ENCODE peak calls at places on chromosome 6, in four cellular contexts. One of them, this sample, is unnamed.

GRCh38 chr6:46056906-46057529 is 41.4 kb upstream of the CLIC5 start:
- DNase-seq in endodermal cell: no peak
- DNase-seq in IMR-90: no peak
- DNase-seq in neural progenitor cell: no peak
- DNase-seq in this sample: no peak

GRCh38 chr6:35895560-35895959 is 25.3 kb downstream of the SRPK1 start:
- DNase-seq in neural progenitor cell: no peak
- DNase-seq in endodermal cell: no peak
- DNase-seq in IMR-90: peak; percentile 12
- DNase-seq in this sample: no peak

GRCh38 chr6:106918128-106918527 is 56.4 kb downstream of the CD24 start:
- DNase-seq in endodermal cell: no peak
- DNase-seq in IMR-90: no peak
- DNase-seq in neural progenitor cell: no peak
- DNase-seq in this sample: no peak

GRCh38 chr6:692356-692851 is 535 bp downstream of the EXOC2 start:
- DNase-seq in neural progenitor cell: peak; percentile 76
- DNase-seq in IMR-90: peak; percentile 34
- DNase-seq in endodermal cell: peak; percentile 88
- DNase-seq in this sample: peak; percentile 33

GRCh38 chr6:29493261-29493660 is 5.5 kb upstream of the MAS1L start:
- DNase-seq in endodermal cell: no peak
- DNase-seq in IMR-90: no peak
- DNase-seq in neural progenitor cell: no peak
- DNase-seq in this sample: no peak

GRCh38 chr6:135938588-135939215 is 87.2 kb downstream of the PDE7B start:
- DNase-seq in endodermal cell: peak; percentile 61
- DNase-seq in IMR-90: peak; percentile 43
- DNase-seq in neural progenitor cell: peak; percentile 39
- DNase-seq in this sample: no peak

GRCh38 chr6:30985490-30985889 is 2.0 kb downstream of the MUC21 start:
- DNase-seq in endodermal cell: no peak
- DNase-seq in neural progenitor cell: no peak
- DNase-seq in IMR-90: no peak
- DNase-seq in this sample: no peak

GRCh38 chr6:30793521-30794194 is 49.3 kb upstream of the IER3 start:
- DNase-seq in neural progenitor cell: no peak
- DNase-seq in IMR-90: peak; percentile 85
- DNase-seq in endodermal cell: no peak
- DNase-seq in this sample: peak; percentile 41

GRCh38 chr6:154127638-154128037 is 88.6 kb downstream of the OPRM1 start:
- DNase-seq in IMR-90: no peak
- DNase-seq in endodermal cell: peak; percentile 61
- DNase-seq in neural progenitor cell: peak; percentile 65
- DNase-seq in this sample: no peak

GRCh38 chr6:132907915-132908314 is 93.5 kb downstream of the RPS12 start:
- DNase-seq in endodermal cell: no peak
- DNase-seq in IMR-90: peak; percentile 93
- DNase-seq in neural progenitor cell: no peak
- DNase-seq in this sample: no peak

GRCh38 chr6:35044145-35044745 is 96.9 kb downstream of the TCP11 start:
- DNase-seq in neural progenitor cell: peak; percentile 67
- DNase-seq in IMR-90: no peak
- DNase-seq in endodermal cell: peak; percentile 72
- DNase-seq in this sample: no peak

GRCh38 chr6:148345176-148345575 is 2.5 kb downstream of the SASH1 start:
- DNase-seq in neural progenitor cell: no peak
- DNase-seq in endodermal cell: peak; percentile 56
- DNase-seq in IMR-90: no peak
- DNase-seq in this sample: no peak

GRCh38 chr6:17392978-17393334 is 439 bp upstream of the CAP2 start:
- DNase-seq in endodermal cell: no peak
- DNase-seq in neural progenitor cell: no peak
- DNase-seq in IMR-90: no peak
- DNase-seq in this sample: no peak

GRCh38 chr6:116447496-116448011 is 13.6 kb upstream of the CALHM6 start:
- DNase-seq in IMR-90: peak; percentile 99
- DNase-seq in neural progenitor cell: no peak
- DNase-seq in endodermal cell: no peak
- DNase-seq in this sample: no peak

DNA sequence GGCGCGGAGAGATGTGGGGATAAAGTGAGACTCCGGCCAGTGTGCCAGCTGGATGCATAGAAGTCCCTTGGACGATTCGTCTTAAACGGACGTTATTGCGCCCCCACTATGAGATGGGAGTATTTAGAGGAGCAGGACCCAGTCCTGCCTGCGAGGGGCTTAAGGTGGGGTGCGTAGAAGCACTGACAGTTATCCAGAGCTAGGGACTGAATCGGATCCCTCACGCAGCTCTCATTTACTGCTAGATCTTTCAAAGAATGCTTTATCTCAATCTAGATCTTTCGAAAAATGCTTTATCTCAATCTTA is 648 bp downstream of the NT5E start:
- DNase-seq in IMR-90: no peak
- DNase-seq in neural progenitor cell: no peak
- DNase-seq in endodermal cell: no peak
- DNase-seq in this sample: no peak
- TF ChIP-seq CTCF in IMR-90: peak; percentile 9
- TF ChIP-seq CTCF in neural progenitor cell: peak; percentile 19
- TF ChIP-seq CTCF in endodermal cell: no peak
- TF ChIP-seq CTCF in this sample: no peak

GRCh38 chr6:122494665-122495272 is 23.2 kb upstream of the SERINC1 start:
- DNase-seq in neural progenitor cell: no peak
- DNase-seq in IMR-90: no peak
- DNase-seq in endodermal cell: no peak
- DNase-seq in this sample: no peak

GRCh38 chr6:122495612-122496011 is 24.0 kb upstream of the SERINC1 start:
- DNase-seq in IMR-90: no peak
- DNase-seq in neural progenitor cell: no peak
- DNase-seq in endodermal cell: no peak
- DNase-seq in this sample: no peak

GRCh38 chr6:122491915-122492537 is 20.4 kb upstream of the SERINC1 start:
- DNase-seq in neural progenitor cell: peak; percentile 13
- DNase-seq in IMR-90: peak; percentile 67
- DNase-seq in endodermal cell: peak; percentile 81
- DNase-seq in this sample: no peak
- H3K4me3 ChIP-seq in neural progenitor cell: no peak overlapping the region
- H3K4me3 ChIP-seq in IMR-90: no peak overlapping the region
- H3K4me3 ChIP-seq in endodermal cell: no peak overlapping the region
- H3K4me3 ChIP-seq in this sample: no peak overlapping the region

GRCh38 chr6:43468748-43469681 is 8.4 kb upstream of the TJAP1 start:
- DNase-seq in IMR-90: no peak
- DNase-seq in endodermal cell: peak; percentile 67
- DNase-seq in neural progenitor cell: peak; percentile 58
- DNase-seq in this sample: no peak
- TF ChIP-seq CTCF in IMR-90: no peak
- TF ChIP-seq CTCF in endodermal cell: no peak
- TF ChIP-seq CTCF in neural progenitor cell: no peak
- TF ChIP-seq CTCF in this sample: no peak

GRCh38 chr6:27505209-27506027 is 32.5 kb upstream of the ZNF184 start:
- DNase-seq in neural progenitor cell: peak; percentile 70
- DNase-seq in endodermal cell: peak; percentile 96
- DNase-seq in IMR-90: peak; percentile 77
- DNase-seq in this sample: peak; percentile 66

GRCh38 chr6:27500177-27500576 is 27.3 kb upstream of the ZNF184 start:
- DNase-seq in IMR-90: no peak
- DNase-seq in neural progenitor cell: no peak
- DNase-seq in endodermal cell: peak; percentile 52
- DNase-seq in this sample: no peak

GRCh38 chr6:27501187-27501586 is 28.3 kb upstream of the ZNF184 start:
- DNase-seq in neural progenitor cell: no peak
- DNase-seq in IMR-90: no peak
- DNase-seq in endodermal cell: no peak
- DNase-seq in this sample: no peak

GRCh38 chr6:27503436-27504030 is 30.6 kb upstream of the ZNF184 start:
- DNase-seq in IMR-90: peak; percentile 78
- DNase-seq in endodermal cell: peak; percentile 93
- DNase-seq in neural progenitor cell: peak; percentile 73
- DNase-seq in this sample: peak; percentile 61

DNA sequence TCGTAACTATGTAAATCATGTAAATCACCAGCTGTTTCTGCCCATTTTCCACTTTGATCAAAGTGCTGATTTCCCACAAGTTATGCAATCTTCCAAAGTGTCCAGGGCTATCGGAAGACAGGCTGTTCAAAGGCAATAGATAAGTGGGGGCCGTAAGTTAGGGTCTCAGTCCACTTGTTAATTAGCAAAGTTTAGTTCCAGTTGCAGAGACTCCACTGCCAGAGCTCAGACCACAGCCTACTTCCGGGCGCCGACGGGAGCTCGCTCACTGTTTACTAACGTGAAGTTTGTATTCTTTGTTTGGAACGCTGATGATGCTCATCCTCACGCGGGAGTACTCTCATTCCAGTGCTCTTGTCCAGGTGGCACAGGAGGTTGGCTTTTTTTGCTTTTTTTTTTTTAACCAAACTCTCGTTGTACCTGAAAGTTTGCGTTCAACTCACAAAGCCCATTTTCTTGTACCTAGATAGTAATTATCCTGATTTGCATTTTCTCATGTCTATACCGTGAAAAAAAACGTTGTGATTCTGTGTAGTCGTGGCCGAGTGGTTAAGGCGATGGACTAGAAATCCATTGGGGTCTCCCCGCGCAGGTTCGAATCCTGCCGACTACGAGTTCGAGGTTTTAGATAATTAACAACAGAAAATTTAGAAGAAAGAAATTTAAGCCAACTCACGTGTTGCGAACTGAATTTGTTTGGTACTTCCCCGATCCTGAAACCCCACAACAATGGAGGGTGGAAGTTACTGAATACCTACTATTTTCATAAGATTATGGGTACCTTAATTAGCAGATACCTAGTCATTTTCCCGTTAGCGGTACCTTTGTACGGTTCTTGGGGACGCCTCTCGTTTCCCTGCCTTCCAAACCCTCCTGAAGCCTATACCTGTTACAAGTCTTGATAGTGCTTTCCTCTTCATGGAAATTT is 29.9 kb upstream of the ZNF184 start:
- DNase-seq in endodermal cell: peak; percentile 85
- DNase-seq in IMR-90: peak; percentile 79
- DNase-seq in neural progenitor cell: peak; percentile 77
- DNase-seq in this sample: peak; percentile 70
- H3K4me3 ChIP-seq in endodermal cell: peak overlapping the region; percentile 94
- H3K4me3 ChIP-seq in IMR-90: peak overlapping the region; percentile 74
- H3K4me3 ChIP-seq in neural progenitor cell: peak overlapping the region; percentile 81
- H3K4me3 ChIP-seq in this sample: peak overlapping the region; percentile 73

GRCh38 chr6:51704932-51705540 is 382.4 kb downstream of the PKHD1 start:
- DNase-seq in endodermal cell: no peak
- DNase-seq in IMR-90: no peak
- DNase-seq in neural progenitor cell: no peak
- DNase-seq in this sample: no peak
- TF ChIP-seq CTCF in endodermal cell: no peak
- TF ChIP-seq CTCF in IMR-90: no peak
- TF ChIP-seq CTCF in neural progenitor cell: no peak
- TF ChIP-seq CTCF in this sample: no peak

GRCh38 chr6:169162968-169163903 is 90.4 kb downstream of the THBS2 start:
- DNase-seq in endodermal cell: no peak
- DNase-seq in neural progenitor cell: no peak
- DNase-seq in IMR-90: peak; percentile 99
- DNase-seq in this sample: no peak
- H3K4me3 ChIP-seq in endodermal cell: no peak overlapping the region
- H3K4me3 ChIP-seq in neural progenitor cell: no peak overlapping the region
- H3K4me3 ChIP-seq in IMR-90: no peak overlapping the region
- H3K4me3 ChIP-seq in this sample: no peak overlapping the region

DNA sequence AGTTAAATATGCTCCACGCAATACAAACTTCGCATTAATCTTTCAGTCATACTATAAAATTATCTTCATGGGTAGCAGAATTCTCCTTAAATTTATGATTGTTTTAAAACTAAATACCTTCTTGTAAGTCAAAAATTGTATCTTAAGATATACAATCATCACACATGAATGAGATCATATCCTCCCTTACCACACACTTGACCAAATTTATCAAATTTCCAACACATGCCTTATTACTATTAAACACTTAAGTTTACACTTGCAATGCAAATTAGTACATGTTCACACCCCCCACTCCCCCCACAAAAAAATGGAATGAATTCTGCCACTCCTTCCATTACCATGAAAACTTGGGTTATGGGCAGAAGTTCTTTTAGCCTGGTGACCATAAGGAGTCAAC is 13.8 kb downstream of the RANBP9 start:
- DNase-seq in neural progenitor cell: no peak
- DNase-seq in endodermal cell: no peak
- DNase-seq in IMR-90: peak; percentile 18
- DNase-seq in this sample: no peak
- TF ChIP-seq CTCF in neural progenitor cell: no peak
- TF ChIP-seq CTCF in endodermal cell: no peak
- TF ChIP-seq CTCF in IMR-90: no peak
- TF ChIP-seq CTCF in this sample: no peak

GRCh38 chr6:3204921-3205320 is 22.5 kb downstream of the TUBB2B start:
- DNase-seq in neural progenitor cell: no peak
- DNase-seq in IMR-90: no peak
- DNase-seq in endodermal cell: peak; percentile 25
- DNase-seq in this sample: no peak

GRCh38 chr6:3202999-3203696 is 24.3 kb downstream of the TUBB2B start:
- DNase-seq in neural progenitor cell: no peak
- DNase-seq in endodermal cell: peak; percentile 33
- DNase-seq in IMR-90: peak; percentile 81
- DNase-seq in this sample: peak; percentile 49

GRCh38 chr6:3206339-3207015 is 21.0 kb downstream of the TUBB2B start:
- DNase-seq in IMR-90: no peak
- DNase-seq in endodermal cell: peak; percentile 43
- DNase-seq in neural progenitor cell: no peak
- DNase-seq in this sample: no peak

GRCh38 chr6:3208096-3208774 is 19.2 kb downstream of the TUBB2B start:
- DNase-seq in IMR-90: peak; percentile 95
- DNase-seq in neural progenitor cell: no peak
- DNase-seq in endodermal cell: peak; percentile 67
- DNase-seq in this sample: no peak

GRCh38 chr6:3205913-3206312 is 21.5 kb downstream of the TUBB2B start:
- DNase-seq in neural progenitor cell: no peak
- DNase-seq in IMR-90: peak; percentile 95
- DNase-seq in endodermal cell: peak; percentile 17
- DNase-seq in this sample: no peak
- H3K4me3 ChIP-seq in neural progenitor cell: no peak overlapping the region
- H3K4me3 ChIP-seq in IMR-90: no peak overlapping the region
- H3K4me3 ChIP-seq in endodermal cell: no peak overlapping the region
- H3K4me3 ChIP-seq in this sample: no peak overlapping the region

DNA sequence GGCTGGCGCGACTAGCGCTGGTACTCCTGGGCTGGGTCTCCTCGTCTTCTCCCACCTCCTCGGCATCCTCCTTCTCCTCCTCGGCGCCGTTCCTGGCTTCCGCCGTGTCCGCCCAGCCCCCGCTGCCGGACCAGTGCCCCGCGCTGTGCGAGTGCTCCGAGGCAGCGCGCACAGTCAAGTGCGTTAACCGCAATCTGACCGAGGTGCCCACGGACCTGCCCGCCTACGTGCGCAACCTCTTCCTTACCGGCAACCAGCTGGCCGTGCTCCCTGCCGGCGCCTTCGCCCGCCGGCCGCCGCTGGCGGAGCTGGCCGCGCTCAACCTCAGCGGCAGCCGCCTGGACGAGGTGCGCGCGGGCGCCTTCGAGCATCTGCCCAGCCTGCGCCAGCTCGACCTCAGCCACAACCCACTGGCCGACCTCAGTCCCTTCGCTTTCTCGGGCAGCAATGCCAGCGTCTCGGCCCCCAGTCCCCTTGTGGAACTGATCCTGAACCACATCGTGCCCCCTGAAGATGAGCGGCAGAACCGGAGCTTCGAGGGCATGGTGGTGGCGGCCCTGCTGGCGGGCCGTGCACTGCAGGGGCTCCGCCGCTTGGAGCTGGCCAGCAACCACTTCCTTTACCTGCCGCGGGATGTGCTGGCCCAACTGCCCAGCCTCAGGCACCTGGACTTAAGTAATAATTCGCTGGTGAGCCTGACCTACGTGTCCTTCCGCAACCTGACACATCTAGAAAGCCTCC is 1.6 kb downstream of the TPBG start:
- DNase-seq in endodermal cell: peak; percentile 84
- DNase-seq in IMR-90: peak; percentile 35
- DNase-seq in neural progenitor cell: peak; percentile 62
- DNase-seq in this sample: no peak
- TF ChIP-seq CTCF in endodermal cell: peak; percentile 60
- TF ChIP-seq CTCF in IMR-90: peak; percentile 12
- TF ChIP-seq CTCF in neural progenitor cell: peak; percentile 20
- TF ChIP-seq CTCF in this sample: no peak

This sample was measured in GM12864.